ENCODE peak calls at places on chromosomes 2 and 18, in eight cellular contexts. L is NCI-H1092 treated with DMSO at 0.1 percent for 48 hours, J is psoas muscle, Q is body of pancreas, V is sciatic nerve, K is endothelial cell, O is NCI-H748 treated with DMSO at 0.1 percent for 48 hours, W is lung microvascular endothelial cell. Y is an unnamed sample.

GRCh38 chr2:45177870-45178269 is 168.6 kb upstream of the SIX2 start:
- DNase-seq in L (no peak), J (no peak), Q (no peak), V (no peak), K (no peak), O (no peak), W (no peak), Y (no peak)

GRCh38 chr18:59848002-59848401 is 51.8 kb upstream of the PMAIP1 start:
- DNase-seq in L (no peak), J (no peak), Q (no peak), V (no peak), K (no peak), O (peak), W (no peak), Y (no peak)

GRCh38 chr2:133787207-133787606 is 218.9 kb upstream of the NCKAP5 start:
- DNase-seq in L (no peak), J (no peak), Q (no peak), V (no peak), K (no peak), O (no peak), W (no peak), Y (no peak)

GRCh38 chr2:10659898-10660568 is 29.7 kb downstream of the NOL10 start:
- DNase-seq in L (no peak), J (peak), Q (peak), V (no peak), K (peak), O (peak), W (peak), Y (peak)

GRCh38 chr2:170966648-170967396 is 37.8 kb downstream of the GORASP2 start:
- DNase-seq in L (no peak), J (no peak), Q (no peak), V (no peak), K (peak), O (no peak), W (no peak), Y (no peak)

GRCh38 chr2:240095556-240096523 is 40.3 kb downstream of the COPS9 start:
- DNase-seq in L (no peak), J (no peak), Q (no peak), V (no peak), K (no peak), O (no peak), W (no peak), Y (no peak)

GRCh38 chr2:69514406-69514805 is 77.2 kb upstream of the NFU1 start:
- DNase-seq in L (no peak), J (no peak), Q (peak), V (no peak), K (no peak), O (no peak), W (peak), Y (no peak)

GRCh38 chr2:240739797-240740196 is 48.1 kb downstream of the AQP12A start:
- DNase-seq in L (no peak), J (no peak), Q (no peak), V (no peak), K (no peak), O (no peak), W (no peak), Y (no peak)

GRCh38 chr2:72570401-72570800 is 255.4 kb downstream of the EXOC6B start:
- DNase-seq in L (no peak), J (no peak), Q (no peak), V (no peak), K (no peak), O (no peak), W (no peak), Y (no peak)

GRCh38 chr2:65508225-65508624 is 75.8 kb upstream of the SPRED2 start:
- DNase-seq in L (no peak), J (no peak), Q (no peak), V (no peak), K (no peak), O (no peak), W (no peak), Y (no peak)

GRCh38 chr2:9256570-9257043 is 50.0 kb downstream of the ASAP2 start:
- DNase-seq in L (no peak), J (no peak), Q (no peak), V (no peak), K (no peak), O (no peak), W (no peak), Y (no peak)

GRCh38 chr2:240622631-240623235 is 2.5 kb upstream of the GPR35 start:
- DNase-seq in L (no peak), J (peak), Q (peak), V (peak), K (no peak), O (no peak), W (peak), Y (no peak)

GRCh38 chr2:197435598-197436435 is 989 bp upstream of the SF3B1 start:
- DNase-seq in L (no peak), J (no peak), Q (peak), V (no peak), K (no peak), O (peak), W (no peak), Y (no peak)

GRCh38 chr2:99602475-99602874 is 112.7 kb upstream of the REV1 start:
- DNase-seq in L (no peak), J (no peak), Q (no peak), V (no peak), K (no peak), O (no peak), W (no peak), Y (no peak)

GRCh38 chr2:42795871-42796301 is 3.5 kb upstream of the HAAO start:
- DNase-seq in L (no peak), J (no peak), Q (no peak), V (no peak), K (no peak), O (no peak), W (no peak), Y (no peak)

GRCh38 chr2:152549428-152549827 is 167.8 kb downstream of the PRPF40A start:
- DNase-seq in L (no peak), J (no peak), Q (no peak), V (no peak), K (no peak), O (no peak), W (no peak), Y (no peak)

GRCh38 chr2:69770193-69770702 is 28.3 kb downstream of the ANXA4 start:
- DNase-seq in L (no peak), J (peak), Q (no peak), V (no peak), K (no peak), O (no peak), W (peak), Y (no peak)

GRCh38 chr2:189627789-189628188 is 33.5 kb upstream of the ASNSD1 start:
- DNase-seq in L (no peak), J (no peak), Q (no peak), V (no peak), K (no peak), O (no peak), W (no peak), Y (no peak)

GRCh38 chr2:217731805-217732204 is 271.0 kb downstream of the TNS1 start:
- DNase-seq in L (no peak), J (no peak), Q (no peak), V (no peak), K (no peak), O (no peak), W (no peak), Y (no peak)

GRCh38 chr2:211829725-211830124 is 708.9 kb downstream of the ERBB4 start:
- DNase-seq in L (no peak), J (no peak), Q (no peak), V (no peak), K (no peak), O (no peak), W (no peak), Y (no peak)

GRCh38 chr2:172427256-172427989 is at the start of gene ITGA6:
- DNase-seq in L (peak), J (peak), Q (peak), V (peak), K (peak), O (peak), W (peak), Y (peak)

GRCh38 chr18:35470440-35470839 is 27.3 kb downstream of the INO80C start:
- DNase-seq in L (no peak), J (no peak), Q (no peak), V (no peak), K (no peak), O (no peak), W (peak), Y (no peak)

GRCh38 chr18:73461780-73462059 is 593.9 kb upstream of the NETO1 start:
- DNase-seq in L (no peak), J (no peak), Q (no peak), V (no peak), K (no peak), O (no peak), W (peak), Y (no peak)

GRCh38 chr2:5539281-5540211 is 152.6 kb upstream of the SOX11 start:
- DNase-seq in L (peak), J (no peak), Q (no peak), V (no peak), K (peak), O (no peak), W (no peak), Y (no peak)

GRCh38 chr2:189096769-189097447 is 82.7 kb downstream of the COL5A2 start:
- DNase-seq in L (no peak), J (no peak), Q (no peak), V (no peak), K (no peak), O (no peak), W (peak), Y (no peak)

GRCh38 chr18:75635096-75635495 is 207.6 kb upstream of the SMIM21 start:
- DNase-seq in L (peak), J (no peak), Q (peak), V (no peak), K (no peak), O (no peak), W (no peak), Y (peak)

GRCh38 chr18:50051288-50051687 is 143.7 kb downstream of the MYO5B start:
- DNase-seq in L (no peak), J (no peak), Q (peak), V (no peak), K (no peak), O (no peak), W (no peak), Y (no peak)

GRCh38 chr2:135230150-135230549 is 178.1 kb downstream of the RAB3GAP1 start:
- DNase-seq in L (no peak), J (no peak), Q (no peak), V (no peak), K (no peak), O (no peak), W (no peak), Y (no peak)